ENCODE peak calls at places on chromosomes 1 and 21, in four cellular contexts. U is H1, E is GM12891, Z is K562. G is an unnamed sample.

GRCh38 chr1:231357831-231358354 is 19.8 kb downstream of the SPRTN start:
- DNase-seq in U (no peak), E (peak; percentile 23), Z (peak; percentile 52), G (peak; percentile 20)

GRCh38 chr1:17557986-17558385 is 18.5 kb downstream of the ARHGEF10L start:
- DNase-seq in U (no peak), E (no peak), Z (no peak), G (no peak)

GRCh38 chr21:38247738-38248509 is 8.9 kb upstream of the KCNJ15 start:
- DNase-seq in U (no peak), E (no peak), Z (no peak), G (no peak)

GRCh38 chr1:215682232-215682631 is 115.1 kb downstream of the KCTD3 start:
- DNase-seq in U (no peak), E (no peak), Z (no peak), G (no peak)

GRCh38 chr21:33212159-33212851 is 17.4 kb upstream of the IFNAR2 start:
- DNase-seq in U (no peak), E (no peak), Z (no peak), G (no peak)

GRCh38 chr1:9861371-9861770 is 37.6 kb upstream of the CLSTN1 start:
- DNase-seq in U (no peak), E (no peak), Z (no peak), G (no peak)

GRCh38 chr1:40053138-40053887 is 12.8 kb downstream of the CAP1 start:
- DNase-seq in U (no peak), E (no peak), Z (no peak), G (no peak)

GRCh38 chr1:92169606-92170005 is 48.1 kb upstream of the C1orf146 start:
- DNase-seq in U (no peak), E (no peak), Z (no peak), G (no peak)

GRCh38 chr1:39266269-39266668 is 61.8 kb downstream of the MACF1 start:
- DNase-seq in U (no peak), E (no peak), Z (no peak), G (no peak)

GRCh38 chr1:60664079-60664478 is 418.3 kb upstream of the NFIA start:
- DNase-seq in U (no peak), E (no peak), Z (no peak), G (no peak)

GRCh38 chr1:113934006-113934405 is 4.9 kb downstream of the HIPK1 start:
- DNase-seq in U (no peak), E (no peak), Z (no peak), G (no peak)

GRCh38 chr1:164961714-164962113 is 394.8 kb downstream of the LMX1A start:
- DNase-seq in U (no peak), E (no peak), Z (no peak), G (no peak)

GRCh38 chr1:18994381-18994780 is 37.9 kb upstream of the IFFO2 start:
- DNase-seq in U (no peak), E (no peak), Z (no peak), G (no peak)

GRCh38 chr1:68433386-68433785 is 16.4 kb downstream of the RPE65 start:
- DNase-seq in U (no peak), E (no peak), Z (no peak), G (no peak)
- TF ChIP-seq POLR2AphosphoS5 in U (no peak), E (no peak), Z (no peak), G (no peak)

GRCh38 chr1:169796411-169796810 is 1.7 kb upstream of the METTL18 start:
- DNase-seq in U (no peak), E (no peak), Z (no peak), G (no peak)

GRCh38 chr1:169795687-169796086 is 980 bp upstream of the METTL18 start:
- DNase-seq in U (no peak), E (no peak), Z (no peak), G (no peak)

GRCh38 chr1:169793730-169794129 is 977 bp downstream of the METTL18 start:
- DNase-seq in U (no peak), E (no peak), Z (no peak), G (no peak)

GRCh38 chr1:169797281-169797680 is 2.6 kb upstream of the METTL18 start:
- DNase-seq in U (no peak), E (no peak), Z (no peak), G (no peak)

DNA sequence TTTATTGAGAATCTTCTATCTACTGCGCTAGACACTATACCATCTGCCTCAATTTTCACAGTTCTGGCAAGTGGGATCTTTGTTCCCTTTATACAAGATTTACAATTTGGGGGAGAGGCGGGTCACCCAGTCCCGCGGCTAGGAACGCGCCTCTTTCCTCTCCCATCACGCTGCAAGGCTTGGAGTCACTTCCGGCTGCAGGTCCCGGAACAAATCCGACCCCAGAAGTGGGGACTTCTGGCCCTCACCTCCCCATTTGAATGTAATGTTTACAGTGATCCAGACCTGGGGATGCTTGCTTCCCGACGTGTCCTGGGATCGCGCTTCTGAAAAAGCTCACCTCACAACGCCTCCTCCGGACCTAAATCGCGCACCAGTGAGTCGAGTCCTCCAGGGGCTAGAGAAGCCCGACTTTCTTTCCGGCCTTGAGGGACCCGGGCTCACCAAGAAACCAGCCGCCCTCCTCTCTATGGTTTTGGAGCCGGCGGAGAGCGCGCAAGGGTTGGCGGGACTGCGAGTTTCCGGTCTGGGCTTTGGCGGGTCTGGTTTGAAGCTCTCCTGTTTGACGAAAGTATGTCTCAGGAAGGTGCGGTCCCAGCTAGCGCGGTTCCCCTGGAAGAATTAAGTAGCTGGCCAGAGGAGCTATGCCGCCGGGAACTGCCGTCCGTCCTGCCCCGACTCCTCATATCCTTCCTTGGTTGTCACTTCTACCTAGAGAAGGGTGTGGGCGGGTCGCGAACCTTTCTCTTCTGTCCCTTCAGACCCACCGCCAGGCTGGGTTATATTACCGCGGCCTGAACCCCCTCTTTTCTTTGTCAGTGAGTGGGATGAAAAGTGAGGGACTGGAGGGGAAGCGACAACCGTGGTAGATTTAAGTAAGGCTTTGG is at the start of gene METTL18:
- DNase-seq in U (peak; percentile 86), E (peak; percentile 56), Z (peak; percentile 94), G (peak; percentile 61)
- TF ChIP-seq POLR2A in U (peak; percentile 86), E (peak; percentile 54), Z (peak; percentile 93), G (peak; percentile 85)

GRCh38 chr1:117527566-117528102 is 78.2 kb upstream of the TENT5C start:
- DNase-seq in U (no peak), E (no peak), Z (no peak), G (no peak)
- TF ChIP-seq TAF1 in U (no peak), E (no peak), Z (no peak), G (no peak)

GRCh38 chr1:209808059-209808494 is 2.1 kb upstream of the IRF6 start:
- DNase-seq in U (no peak), E (no peak), Z (peak; percentile 72), G (no peak)

GRCh38 chr1:209805341-209805781 is 581 bp downstream of the IRF6 start:
- DNase-seq in U (no peak), E (no peak), Z (no peak), G (no peak)

GRCh38 chr1:209807509-209807908 is 1.6 kb upstream of the IRF6 start:
- DNase-seq in U (no peak), E (no peak), Z (no peak), G (no peak)

GRCh38 chr1:209803568-209803967 is 2.4 kb downstream of the IRF6 start:
- DNase-seq in U (no peak), E (no peak), Z (no peak), G (no peak)

DNA sequence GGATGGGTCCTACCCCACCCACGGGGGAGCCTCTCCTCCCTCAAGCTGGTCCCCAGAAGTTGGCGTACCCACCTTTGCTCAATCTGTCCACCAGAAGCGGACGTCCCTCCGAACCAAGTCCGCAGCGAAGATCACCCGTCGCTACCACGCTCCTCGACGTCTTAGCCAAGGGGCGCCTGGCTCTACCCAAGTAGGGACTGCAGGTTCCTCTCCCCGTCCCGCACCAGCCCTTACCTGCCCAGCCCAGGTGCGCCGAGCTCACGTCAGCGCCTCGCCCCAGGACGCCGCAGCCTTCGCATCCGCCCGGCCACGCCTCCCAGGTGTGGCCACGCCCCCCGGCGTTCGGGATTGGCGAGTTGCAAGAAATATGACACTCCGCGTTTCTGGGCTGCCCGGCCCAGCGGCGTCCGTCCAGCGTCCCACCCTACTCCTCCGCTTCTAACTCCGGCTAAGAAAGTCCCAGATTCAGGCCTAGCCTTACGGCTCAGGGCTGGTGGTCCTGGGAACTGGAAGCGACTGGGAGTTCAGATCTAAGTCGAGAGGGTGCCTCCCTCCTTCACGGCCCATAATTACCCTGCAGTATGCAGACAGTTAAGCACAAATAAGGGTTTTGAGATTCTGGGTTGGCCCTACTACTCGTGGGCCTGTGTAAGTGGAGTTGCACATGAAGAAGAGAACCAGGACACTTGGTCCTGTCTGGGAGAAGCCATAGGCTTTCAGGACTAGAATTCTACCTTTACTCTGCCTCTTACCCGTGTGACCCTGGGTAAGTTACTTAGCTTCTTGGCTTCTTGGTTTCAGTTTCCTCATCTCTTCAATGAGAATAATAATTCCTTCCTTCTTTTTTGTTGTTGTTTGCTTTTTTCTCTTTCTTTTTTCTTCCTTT is at the start of gene IRF6:
- DNase-seq in U (peak; percentile 93), E (peak; percentile 72), Z (peak; percentile 98), G (peak; percentile 69)
- TF ChIP-seq POLR2AphosphoS5 in U (peak; percentile 90), E (no peak), Z (peak; percentile 46), G (no peak)

GRCh38 chr1:99650773-99651437 is 5.0 kb downstream of the PALMD start:
- DNase-seq in U (no peak), E (no peak), Z (no peak), G (no peak)
- TF ChIP-seq POLR2A in U (no peak), E (no peak), Z (no peak), G (no peak)

GRCh38 chr1:98975113-98975512 is 29.5 kb downstream of the PLPPR5 start:
- DNase-seq in U (no peak), E (no peak), Z (no peak), G (no peak)

GRCh38 chr1:98965394-98965793 is 39.3 kb downstream of the PLPPR5 start:
- DNase-seq in U (no peak), E (no peak), Z (no peak), G (no peak)

GRCh38 chr1:98967122-98967521 is 37.5 kb downstream of the PLPPR5 start:
- DNase-seq in U (no peak), E (no peak), Z (no peak), G (no peak)

GRCh38 chr1:98964198-98964597 is 40.5 kb downstream of the PLPPR5 start:
- DNase-seq in U (no peak), E (no peak), Z (no peak), G (no peak)

GRCh38 chr1:98969753-98970152 is 34.9 kb downstream of the PLPPR5 start:
- DNase-seq in U (no peak), E (no peak), Z (no peak), G (no peak)
- TF ChIP-seq TAF1 in U (no peak), E (no peak), Z (no peak), G (no peak)

GRCh38 chr1:173744651-173745050 is 29.9 kb downstream of the KLHL20 start:
- DNase-seq in U (no peak), E (no peak), Z (no peak), G (no peak)
- TF ChIP-seq POLR2AphosphoS5 in U (no peak), E (no peak), Z (no peak), G (no peak)

GRCh38 chr1:151435174-151435573 is 24.1 kb downstream of the POGZ start:
- DNase-seq in U (no peak), E (no peak), Z (no peak), G (no peak)

GRCh38 chr1:151436985-151437384 is 22.3 kb downstream of the POGZ start:
- DNase-seq in U (no peak), E (no peak), Z (no peak), G (no peak)
- TF ChIP-seq POLR2A in U (no peak), E (no peak), Z (no peak), G (no peak)

G was measured in GM12892.